ENCODE peak calls at places on chromosome 21, in four cellular contexts. Z is AG04450, S is testis, W is astrocyte of the spinal cord. Q is an unnamed sample.

GRCh38 chr21:36330904-36331303 is 10.9 kb downstream of the MORC3 start:
- DNase-seq in Z (no peak), S (peak), W (peak), Q (peak)

GRCh38 chr21:39685991-39686390 is 59.0 kb upstream of the IGSF5 start:
- DNase-seq in Z (no peak), S (peak), W (no peak), Q (no peak)

GRCh38 chr21:41611966-41612606 is 104.1 kb upstream of the TMPRSS2 start:
- DNase-seq in Z (no peak), S (no peak), W (no peak), Q (no peak)

GRCh38 chr21:36478207-36478701 is 1.7 kb downstream of the CLDN14 start:
- DNase-seq in Z (peak), S (no peak), W (peak), Q (no peak)

GRCh38 chr21:36015096-36015495 is 45.2 kb downstream of the SETD4 start:
- DNase-seq in Z (no peak), S (no peak), W (no peak), Q (no peak)

GRCh38 chr21:28959367-28960099 is 33.1 kb downstream of the LTN1 start:
- DNase-seq in Z (peak), S (no peak), W (peak), Q (no peak)

GRCh38 chr21:29208666-29209059 is 78.2 kb downstream of the MAP3K7CL start:
- DNase-seq in Z (peak), S (no peak), W (peak), Q (no peak)

GRCh38 chr21:42403611-42404231 is at the start of gene UBASH3A:
- DNase-seq in Z (no peak), S (no peak), W (no peak), Q (no peak)

GRCh38 chr21:43025636-43026180 is 49.9 kb downstream of the CBS start:
- DNase-seq in Z (peak), S (no peak), W (peak), Q (no peak)

GRCh38 chr21:29219165-29219770 is 79.5 kb upstream of the BACH1 start:
- DNase-seq in Z (no peak), S (peak), W (no peak), Q (no peak)

GRCh38 chr21:39020751-39021474 is 162.3 kb downstream of the PSMG1 start:
- DNase-seq in Z (no peak), S (peak), W (no peak), Q (no peak)

GRCh38 chr21:37914211-37914900 is 1.9 kb downstream of the KCNJ6 start:
- DNase-seq in Z (no peak), S (peak), W (peak), Q (no peak)

GRCh38 chr21:26732442-26733221 is 112.6 kb downstream of the ADAMTS1 start:
- DNase-seq in Z (peak), S (peak), W (peak), Q (peak)

GRCh38 chr21:32456497-32456918 is 44.0 kb downstream of the EVA1C start:
- DNase-seq in Z (no peak), S (peak), W (peak), Q (no peak)

GRCh38 chr21:36156815-36157670 is at the start of gene DOP1B:
- DNase-seq in Z (no peak), S (peak), W (no peak), Q (peak)

GRCh38 chr21:38993561-38993960 is 187.8 kb downstream of the ETS2 start:
- DNase-seq in Z (peak), S (peak), W (peak), Q (no peak)

GRCh38 chr21:29737188-29737587 is 202.6 kb downstream of the GRIK1 start:
- DNase-seq in Z (no peak), S (no peak), W (no peak), Q (no peak)

GRCh38 chr21:17416139-17416538 is 96.7 kb upstream of the CXADR start:
- DNase-seq in Z (peak), S (peak), W (peak), Q (no peak)

GRCh38 chr21:33395866-33396265 is 7.3 kb upstream of the IFNGR2 start:
- DNase-seq in Z (no peak), S (no peak), W (peak), Q (no peak)

GRCh38 chr21:17387030-17387617 is 125.7 kb upstream of the CXADR start:
- DNase-seq in Z (peak), S (peak), W (peak), Q (peak)

GRCh38 chr21:28439246-28439645 is 553.4 kb downstream of the LTN1 start:
- DNase-seq in Z (no peak), S (no peak), W (no peak), Q (no peak)

GRCh38 chr21:33801424-33802405 is 113.9 kb downstream of the ATP5PO start:
- DNase-seq in Z (peak), S (no peak), W (peak), Q (no peak)

GRCh38 chr21:32307706-32308105 is 9.1 kb downstream of the MRAP start:
- DNase-seq in Z (no peak), S (no peak), W (peak), Q (no peak)

GRCh38 chr21:33135925-33136324 is 66.0 kb downstream of the OLIG1 start:
- DNase-seq in Z (no peak), S (no peak), W (no peak), Q (no peak)

GRCh38 chr21:43334214-43334958 is 92.5 kb downstream of the SIK1 start:
- DNase-seq in Z (no peak), S (no peak), W (no peak), Q (no peak)

GRCh38 chr21:36966846-36967657 is 583 bp upstream of the HLCS start:
- DNase-seq in Z (no peak), S (peak), W (peak), Q (no peak)

GRCh38 chr21:33373451-33373850 is 29.8 kb upstream of the IFNGR2 start:
- DNase-seq in Z (no peak), S (no peak), W (no peak), Q (no peak)

GRCh38 chr21:34907783-34908423 is 141.2 kb downstream of the RUNX1 start:
- DNase-seq in Z (no peak), S (no peak), W (no peak), Q (no peak)
- H3K4me3 ChIP-seq in Z (no peak), S (no peak), W (no peak), Q (no peak)

DNA sequence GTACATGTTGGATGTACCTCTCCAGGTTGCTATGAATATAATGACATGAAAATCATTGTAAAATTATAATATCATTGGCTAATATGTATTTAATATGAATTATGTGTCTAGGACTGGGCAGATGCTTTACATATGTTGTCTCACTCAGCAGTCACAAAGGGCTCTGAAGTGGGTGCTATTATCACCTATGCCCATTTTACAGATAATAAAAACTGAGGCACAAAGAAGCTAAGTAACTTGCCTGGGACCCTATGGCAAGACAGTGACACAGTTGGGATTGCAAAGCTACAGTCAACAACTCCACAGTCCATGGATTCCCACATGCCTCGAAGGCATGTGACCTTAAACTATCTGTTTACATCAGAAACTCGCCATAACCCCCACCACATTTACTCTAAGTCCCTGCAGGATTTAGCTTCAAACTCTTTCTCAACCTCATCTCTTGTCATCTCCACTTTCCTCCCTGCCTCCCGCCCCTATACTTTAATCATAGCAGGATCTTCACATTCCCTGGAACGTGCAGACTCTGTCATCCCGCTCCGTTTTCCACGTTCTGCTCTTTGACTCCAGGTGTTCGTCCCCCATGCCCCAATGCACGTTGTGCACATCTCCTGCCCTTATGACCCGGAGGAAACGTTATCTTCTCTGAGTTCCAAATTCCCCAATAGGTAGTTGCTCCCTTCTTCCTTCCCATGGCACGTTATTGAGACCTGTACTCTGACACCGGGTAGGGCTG is 143.0 kb upstream of the NRIP1 start:
- DNase-seq in Z (no peak), S (no peak), W (no peak), Q (no peak)
- H3K4me3 ChIP-seq in Z (no peak), S (no peak), W (no peak), Q (no peak)

DNA sequence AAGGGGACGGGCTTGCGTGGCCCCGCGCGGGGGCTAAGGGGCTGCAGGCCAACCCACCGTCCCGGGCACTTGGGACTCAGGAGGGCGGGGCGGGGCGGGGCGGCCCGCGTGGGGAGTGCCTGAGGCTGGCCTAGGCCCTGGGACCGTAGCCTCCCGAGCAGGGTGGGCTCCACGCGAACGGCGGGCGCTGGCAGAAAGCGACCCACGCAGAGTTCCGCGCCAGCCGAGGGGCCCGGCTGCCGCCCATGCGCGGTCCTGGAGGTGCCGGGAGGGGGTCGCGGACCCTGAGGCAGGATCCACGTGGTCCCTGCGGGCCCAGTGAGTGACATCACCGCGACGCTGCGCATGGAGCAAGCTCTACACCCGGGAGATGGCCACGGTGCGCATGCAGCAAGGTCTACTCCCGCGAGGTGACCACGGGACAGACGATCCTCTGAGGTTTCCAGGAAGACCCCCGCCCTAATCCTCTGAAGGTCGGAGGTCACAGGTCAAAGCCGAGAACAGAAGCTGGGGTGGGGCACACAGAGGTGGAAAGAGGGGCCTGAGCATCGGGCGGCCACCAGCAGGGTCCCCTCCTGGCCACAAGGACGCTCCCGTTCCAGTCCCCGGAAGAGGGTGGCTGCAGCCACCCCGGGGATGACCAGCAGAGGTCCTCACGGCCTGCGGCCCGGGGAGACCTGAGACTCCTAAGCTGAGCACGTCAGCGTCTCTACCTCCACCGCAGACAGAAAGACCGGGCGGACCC is 13.5 kb upstream of the SLC19A1 start:
- DNase-seq in Z (peak), S (peak), W (no peak), Q (peak)
- H3K4me3 ChIP-seq in Z (peak), S (peak), W (no peak), Q (peak)

DNA sequence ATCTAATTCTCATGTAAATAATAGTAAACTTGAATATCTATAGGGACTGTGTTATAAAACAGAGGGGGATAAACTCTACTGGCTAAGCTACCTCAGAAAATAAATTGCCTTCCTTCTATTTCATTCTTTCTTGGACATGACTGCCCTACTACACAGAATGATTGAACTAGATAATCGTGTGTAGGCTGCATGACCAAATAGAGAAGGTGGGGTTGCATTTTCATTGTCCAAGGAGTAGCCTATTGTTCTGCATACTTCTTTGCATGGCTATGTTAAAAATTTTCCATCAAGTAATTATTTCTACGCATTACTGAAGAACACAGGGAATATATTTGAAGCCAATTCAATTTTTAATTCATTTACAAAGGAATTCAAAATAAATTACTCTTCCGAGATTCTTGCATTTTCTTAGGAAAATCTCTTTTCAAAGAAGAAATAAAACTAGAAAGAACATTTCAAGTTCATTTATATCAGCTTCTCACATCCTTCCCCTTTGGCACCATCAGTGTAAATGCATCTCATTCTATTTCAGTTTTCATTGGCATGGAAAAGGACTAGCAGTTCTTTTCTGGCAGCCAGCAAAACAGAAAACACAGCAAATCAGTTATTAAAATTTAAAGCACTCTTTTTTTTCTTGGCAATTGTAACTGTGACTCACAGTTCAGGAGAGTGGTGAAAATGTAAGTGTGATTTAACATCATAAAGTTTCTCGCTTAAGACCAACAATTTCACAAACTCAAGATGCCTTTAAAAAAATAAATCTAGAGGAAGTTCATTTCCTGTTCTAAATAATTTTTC is 714.8 kb downstream of the NCAM2 start:
- DNase-seq in Z (no peak), S (no peak), W (peak), Q (no peak)
- H3K4me3 ChIP-seq in Z (no peak), S (no peak), W (no peak), Q (no peak)

Q was measured in BE2C.